ENCODE peak calls at places on chromosomes 16 and 17, in eight cellular contexts. G is occipital lobe; C is non-pigmented ciliary epithelial cell; H is central memory CD4-positive, alpha-beta T cell; Z is endothelial cell; R is stimulated activated CD4-positive, alpha-beta T cell treated with anti-CD3 and anti-CD28 coated beads, Interleukin-15, amount 100 ng/mL, for 48 hours; O is naive thymus-derived CD4-positive, alpha-beta T cell; L is mucosa of gallbladder. K is an unnamed sample.

GRCh38 chr16:8675183-8676159 is 1.1 kb downstream of the ABAT start:
- DNase-seq in O (no peak), G (no peak), L (no peak), C (no peak), Z (no peak), R (peak), H (peak), K (no peak)

GRCh38 chr17:71111945-71112344 is 942.6 kb downstream of the KCNJ2 start:
- DNase-seq in C (no peak), H (no peak), R (no peak), O (no peak), Z (no peak), G (no peak), L (no peak), K (no peak)

GRCh38 chr17:73822371-73822770 is 178.1 kb upstream of the SDK2 start:
- DNase-seq in G (no peak), R (no peak), C (no peak), H (peak), L (no peak), Z (no peak), O (peak), K (no peak)

GRCh38 chr17:72411124-72411563 is 290.3 kb downstream of the SOX9 start:
- DNase-seq in L (no peak), G (no peak), C (no peak), H (no peak), Z (no peak), R (no peak), O (no peak), K (peak)

GRCh38 chr17:44007346-44008204 is 3.2 kb downstream of the NAGS start:
- DNase-seq in O (no peak), L (no peak), H (no peak), Z (no peak), G (no peak), R (no peak), C (no peak), K (peak)

GRCh38 chr17:59357929-59358328 is 26.5 kb downstream of the YPEL2 start:
- DNase-seq in L (no peak), G (no peak), O (no peak), Z (no peak), R (no peak), H (no peak), C (peak), K (no peak)

GRCh38 chr16:59296888-59297287 is 562.8 kb upstream of the GOT2 start:
- DNase-seq in C (no peak), O (no peak), H (no peak), L (no peak), Z (no peak), G (no peak), R (no peak), K (no peak)

GRCh38 chr17:50352693-50353599 is 7.0 kb downstream of the XYLT2 start:
- DNase-seq in H (no peak), Z (no peak), C (no peak), L (no peak), G (no peak), R (no peak), O (no peak), K (no peak)

GRCh38 chr16:59039066-59039465 is 304.9 kb upstream of the GOT2 start:
- DNase-seq in G (no peak), C (no peak), O (no peak), H (no peak), R (no peak), Z (no peak), L (no peak), K (no peak)

GRCh38 chr17:2485543-2485942 is 26.1 kb downstream of the METTL16 start:
- DNase-seq in H (no peak), Z (no peak), L (no peak), R (no peak), C (no peak), O (no peak), G (no peak), K (no peak)

GRCh38 chr17:7304179-7304578 is 3.2 kb upstream of the EIF5A start:
- DNase-seq in G (no peak), C (no peak), L (no peak), O (no peak), H (no peak), Z (no peak), R (no peak), K (no peak)

GRCh38 chr17:38740806-38741205 is 7.3 kb downstream of the PCGF2 start:
- DNase-seq in O (no peak), Z (no peak), G (no peak), C (no peak), R (no peak), H (no peak), L (no peak), K (no peak)

GRCh38 chr16:87552772-87553171 is 49.5 kb upstream of the JPH3 start:
- DNase-seq in O (no peak), H (no peak), Z (no peak), C (no peak), L (no peak), R (no peak), G (no peak), K (no peak)

GRCh38 chr16:29784901-29785500 is 5.5 kb upstream of the KIF22 start:
- DNase-seq in L (peak), G (peak), Z (peak), H (peak), O (peak), R (peak), C (no peak), K (peak)

GRCh38 chr17:17692353-17693252 is 11.3 kb downstream of the RAI1 start:
- DNase-seq in C (no peak), R (no peak), O (no peak), L (no peak), Z (no peak), H (no peak), G (no peak), K (no peak)

GRCh38 chr16:84665359-84665758 is 17.0 kb downstream of the KLHL36 start:
- DNase-seq in Z (no peak), G (no peak), O (no peak), H (no peak), C (no peak), R (no peak), L (no peak), K (no peak)

GRCh38 chr17:8556074-8556473 is 74.5 kb downstream of the MYH10 start:
- DNase-seq in C (no peak), G (no peak), R (no peak), L (no peak), H (no peak), Z (no peak), O (no peak), K (no peak)

GRCh38 chr16:14510939-14511797 is 118.9 kb downstream of the PARN start:
- DNase-seq in R (no peak), C (peak), H (no peak), L (no peak), Z (no peak), O (no peak), G (no peak), K (no peak)

GRCh38 chr17:75130632-75131277 is 787 bp downstream of the NT5C start:
- DNase-seq in C (no peak), R (no peak), G (peak), O (peak), Z (peak), L (no peak), H (peak), K (no peak)

K was measured in pancreas.